ENCODE peak calls at places on chromosomes 1 and 21, in six cellular contexts. G is fibroblast of pulmonary artery, T is RWPE1, M is AG04449, D is omental fat pad, C is brain microvascular endothelial cell. U is an unnamed sample.

GRCh38 chr21:44439211-44439600 is 16.1 kb upstream of the LRRC3 start:
- DNase-seq in G (no peak), T (no peak), M (no peak), D (no peak), C (no peak), U (no peak)

GRCh38 chr1:9240914-9241820 is 6.6 kb downstream of the H6PD start:
- DNase-seq in G (no peak), T (no peak), M (no peak), D (no peak), C (no peak), U (no peak)

GRCh38 chr21:45876381-45877159 is 105.0 kb upstream of the COL6A1 start:
- DNase-seq in G (peak), T (no peak), M (no peak), D (no peak), C (no peak), U (no peak)

GRCh38 chr1:100366209-100366525 is 13.9 kb downstream of the CDC14A start:
- DNase-seq in G (no peak), T (no peak), M (no peak), D (no peak), C (no peak), U (no peak)

GRCh38 chr1:184890539-184890973 is 83.8 kb downstream of the NIBAN1 start:
- DNase-seq in G (peak), T (no peak), M (no peak), D (no peak), C (peak), U (no peak)

GRCh38 chr1:198088360-198089071 is 68.3 kb upstream of the NEK7 start:
- DNase-seq in G (peak), T (peak), M (no peak), D (no peak), C (peak), U (no peak)

GRCh38 chr1:163565171-163565570 is 243.4 kb downstream of the NUF2 start:
- DNase-seq in G (no peak), T (no peak), M (no peak), D (no peak), C (no peak), U (no peak)

GRCh38 chr1:234585333-234586055 is 24.5 kb downstream of the IRF2BP2 start:
- DNase-seq in G (peak), T (no peak), M (no peak), D (no peak), C (peak), U (no peak)

GRCh38 chr21:25878334-25878733 is 143.6 kb downstream of the GABPA start:
- DNase-seq in G (peak), T (no peak), M (no peak), D (no peak), C (peak), U (no peak)

GRCh38 chr21:45607021-45607921 is 36.3 kb upstream of the PCBP3 start:
- DNase-seq in G (peak), T (peak), M (no peak), D (no peak), C (peak), U (no peak)

GRCh38 chr1:52691856-52692255 is 6.3 kb downstream of the COA7 start:
- DNase-seq in G (no peak), T (no peak), M (no peak), D (no peak), C (no peak), U (no peak)

GRCh38 chr1:96772349-96772748 is 50.8 kb downstream of the PTBP2 start:
- DNase-seq in G (no peak), T (no peak), M (no peak), D (no peak), C (no peak), U (no peak)

GRCh38 chr1:212621043-212621829 is 12.7 kb downstream of the ATF3 start:
- DNase-seq in G (no peak), T (no peak), M (no peak), D (no peak), C (no peak), U (no peak)

GRCh38 chr1:89519779-89520358 is 4.8 kb upstream of the LRRC8B start:
- DNase-seq in G (peak), T (peak), M (no peak), D (no peak), C (peak), U (no peak)

GRCh38 chr1:92601044-92601443 is 114.3 kb upstream of the GFI1 start:
- DNase-seq in G (no peak), T (no peak), M (no peak), D (no peak), C (no peak), U (no peak)

GRCh38 chr1:30569384-30569783 is 154.0 kb downstream of the MATN1 start:
- DNase-seq in G (no peak), T (no peak), M (no peak), D (no peak), C (no peak), U (no peak)

GRCh38 chr1:30575066-30575465 is 148.3 kb downstream of the MATN1 start:
- DNase-seq in G (no peak), T (no peak), M (no peak), D (no peak), C (no peak), U (no peak)

GRCh38 chr1:30571380-30571779 is 152.0 kb downstream of the MATN1 start:
- DNase-seq in G (no peak), T (no peak), M (no peak), D (no peak), C (no peak), U (no peak)

GRCh38 chr1:30572192-30572591 is 151.2 kb downstream of the MATN1 start:
- DNase-seq in G (no peak), T (peak), M (no peak), D (no peak), C (no peak), U (no peak)
- TF ChIP-seq CTCF in G (no peak), T (no peak), M (no peak), D (no peak), C (no peak), U (no peak)

DNA sequence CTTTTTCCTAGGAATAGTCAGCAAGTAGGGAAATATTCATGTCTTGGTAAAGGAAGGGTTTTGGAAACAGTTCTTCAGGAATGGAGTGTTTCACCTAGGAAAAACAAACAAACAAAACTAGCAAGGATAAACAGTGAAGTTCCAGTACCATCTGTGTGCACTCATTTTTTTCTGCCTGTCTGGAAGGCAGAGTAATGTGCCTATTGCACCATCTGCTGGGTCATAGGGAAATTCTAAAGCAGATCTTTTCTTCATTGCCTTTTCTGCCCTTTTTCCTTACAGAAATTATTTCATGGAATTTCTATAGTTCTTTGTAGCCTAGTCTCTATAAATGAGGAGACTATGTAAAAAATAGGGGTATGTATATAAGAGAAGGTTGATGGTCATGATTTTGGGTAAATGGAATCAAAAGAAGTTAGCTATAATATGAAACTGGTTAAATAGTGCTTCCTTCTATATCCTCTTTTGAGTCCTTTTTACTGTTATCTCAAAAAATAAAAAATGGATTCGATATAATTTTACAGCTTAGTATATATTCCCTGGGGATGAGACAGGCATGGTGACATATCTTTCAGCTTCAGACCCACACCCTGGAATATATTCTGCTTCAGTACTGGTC is 3.4 kb upstream of the HRNR start:
- DNase-seq in G (peak), T (peak), M (no peak), D (no peak), C (no peak), U (no peak)
- TF ChIP-seq CTCF in G (peak), T (peak), M (no peak), D (no peak), C (peak), U (no peak)

GRCh38 chr21:14683021-14683420 is 136.9 kb upstream of the SAMSN1 start:
- DNase-seq in G (no peak), T (no peak), M (no peak), D (no peak), C (no peak), U (no peak)

GRCh38 chr21:14687277-14687642 is 141.1 kb upstream of the SAMSN1 start:
- DNase-seq in G (no peak), T (no peak), M (no peak), D (no peak), C (no peak), U (no peak)

GRCh38 chr21:14685568-14685967 is 139.5 kb upstream of the SAMSN1 start:
- DNase-seq in G (no peak), T (no peak), M (no peak), D (no peak), C (no peak), U (no peak)

GRCh38 chr21:14686466-14687276 is 140.6 kb upstream of the SAMSN1 start:
- DNase-seq in G (peak), T (no peak), M (no peak), D (no peak), C (no peak), U (no peak)

DNA sequence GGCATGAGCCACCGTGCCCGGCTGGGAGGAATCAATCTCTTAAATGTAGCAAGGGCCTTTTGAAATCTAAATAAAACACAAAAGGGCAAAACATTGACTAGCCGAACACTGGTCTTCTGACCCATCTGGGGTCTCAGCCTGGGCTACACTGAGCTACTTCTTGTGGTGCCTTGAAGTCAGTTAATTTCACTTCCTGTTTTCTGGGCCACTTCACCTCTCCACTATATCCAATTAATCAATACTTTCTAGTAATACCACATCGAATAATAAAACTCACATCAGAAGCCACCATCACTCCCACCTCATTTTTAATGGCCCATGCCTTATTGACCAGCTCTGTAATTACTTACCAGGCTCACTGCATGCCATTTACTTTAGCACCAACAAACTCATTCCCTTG is 138.0 kb upstream of the SAMSN1 start:
- DNase-seq in G (no peak), T (no peak), M (no peak), D (no peak), C (no peak), U (no peak)
- TF ChIP-seq CTCF in G (no peak), T (no peak), M (no peak), D (no peak), C (no peak), U (no peak)

DNA sequence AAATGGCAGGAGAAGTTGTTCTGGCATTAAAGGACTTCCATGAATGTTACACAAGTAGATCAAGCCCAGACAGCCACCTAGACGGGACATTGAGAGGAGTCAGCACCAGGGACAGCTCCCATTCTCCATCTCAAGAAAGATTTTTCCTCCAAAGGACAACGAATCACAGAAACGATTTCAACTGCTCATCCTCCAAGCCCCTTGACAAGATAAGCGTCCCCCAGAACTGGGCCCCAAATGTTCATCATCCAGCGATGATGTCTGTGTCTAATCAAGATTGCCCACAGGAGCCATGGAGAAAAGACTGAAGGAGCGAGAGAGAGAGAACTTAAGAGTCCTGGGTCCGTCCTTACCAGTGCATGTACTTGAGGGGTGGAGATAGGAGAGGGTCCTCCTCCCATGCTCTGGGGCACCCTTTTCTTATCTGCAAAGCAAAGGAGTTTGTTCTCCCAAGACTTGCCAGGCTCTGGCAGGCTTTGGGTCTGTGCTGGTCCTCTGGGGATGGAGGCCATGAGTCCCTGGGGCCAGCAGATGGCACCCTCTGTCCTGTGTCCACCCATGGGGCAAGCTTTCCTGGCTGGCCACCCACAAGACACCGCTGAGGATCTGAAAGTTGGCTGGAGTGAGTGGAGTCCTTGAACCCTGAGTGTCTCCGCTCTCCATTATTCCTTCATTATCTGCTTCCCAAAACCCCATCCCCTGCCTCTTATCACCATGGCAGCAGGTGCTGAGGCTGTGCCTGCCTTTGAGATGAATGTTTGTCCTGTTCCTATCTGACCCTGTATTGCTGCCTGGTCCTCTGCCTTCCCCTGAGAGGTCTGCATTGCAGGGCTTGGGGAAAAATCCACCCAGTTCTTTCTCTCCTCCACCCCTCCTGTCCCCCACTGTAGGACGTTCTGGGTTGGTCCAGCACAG is 164.6 kb downstream of the ACTL8 start:
- DNase-seq in G (peak), T (peak), M (no peak), D (no peak), C (peak), U (no peak)
- TF ChIP-seq CTCF in G (no peak), T (no peak), M (peak), D (no peak), C (peak), U (no peak)

DNA sequence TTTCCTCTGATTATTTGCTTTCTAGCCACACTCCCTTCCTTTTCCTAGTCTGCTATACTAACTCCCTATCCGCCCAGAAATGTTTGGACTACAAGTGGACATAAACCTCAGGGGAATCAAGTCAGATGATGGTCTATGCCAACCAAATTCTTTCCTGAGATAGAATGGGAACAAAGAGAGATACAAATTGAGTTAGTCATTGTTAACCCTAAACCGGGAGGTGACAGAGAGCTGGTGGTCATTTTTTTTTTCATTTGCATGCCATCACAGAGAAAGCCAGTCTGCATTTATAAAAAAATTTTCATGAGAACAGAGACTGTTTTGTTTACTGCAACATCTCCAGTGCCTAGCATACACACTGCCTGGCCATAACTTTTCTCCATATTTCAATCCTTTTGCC is 35.0 kb downstream of the MYSM1 start:
- DNase-seq in G (peak), T (no peak), M (no peak), D (no peak), C (no peak), U (no peak)
- TF ChIP-seq CTCF in G (no peak), T (no peak), M (no peak), D (no peak), C (no peak), U (no peak)

DNA sequence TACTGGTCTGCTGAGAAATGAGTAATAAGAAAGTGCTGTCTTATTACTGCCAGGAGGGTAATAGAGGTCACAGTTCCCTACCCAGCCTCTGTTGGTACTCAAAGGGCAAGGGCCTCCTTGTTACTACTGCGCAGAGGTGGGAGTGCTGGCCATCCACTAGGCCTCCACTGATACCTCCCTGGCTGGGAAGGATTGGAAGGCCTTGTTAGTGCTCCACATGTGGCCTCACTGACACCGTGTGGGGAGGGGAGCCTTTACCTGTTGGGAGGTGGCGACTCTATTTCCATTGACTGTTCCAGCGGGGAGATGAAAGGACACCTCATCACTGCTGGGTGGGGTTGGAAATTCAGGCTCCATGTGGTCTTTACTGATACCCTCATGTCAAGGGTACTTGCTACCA is 57.8 kb upstream of the USP24 start:
- DNase-seq in G (no peak), T (no peak), M (no peak), D (no peak), C (no peak), U (no peak)
- TF ChIP-seq CTCF in G (no peak), T (no peak), M (no peak), D (no peak), C (no peak), U (no peak)

GRCh38 chr1:181661569-181661968 is 178.3 kb downstream of the CACNA1E start:
- DNase-seq in G (no peak), T (no peak), M (no peak), D (no peak), C (no peak), U (no peak)
- TF ChIP-seq CTCF in G (no peak), T (no peak), M (no peak), D (no peak), C (no peak), U (no peak)

U was measured in activated B cell treated with CpG ODN at 0.5 μM for 24 hours.